ENCODE peak calls at places on chromosome 17, in nine cellular contexts. One of them, this sample, is unnamed.

GRCh38 chr17:297758-298157 is 54.8 kb downstream of the RPH3AL start:
- DNase-seq in NCI-H524: no peak
- DNase-seq in skeletal muscle cell: no peak
- DNase-seq in bronchial epithelial cell: no peak
- DNase-seq in hepatic stellate cell: no peak
- DNase-seq in transverse colon: no peak
- DNase-seq in upper lobe of right lung: peak
- DNase-seq in stimulated activated CD8-positive, alpha-beta memory T cell treated with anti-CD3 and anti-CD28 coated beads, Interleukin-4, amount 100 ng/mL, for 24 hours: no peak
- DNase-seq in ecto neural progenitor cell: no peak
- DNase-seq in this sample: no peak

GRCh38 chr17:37698132-37698615 is 46.7 kb downstream of the HNF1B start:
- DNase-seq in ecto neural progenitor cell: no peak
- DNase-seq in upper lobe of right lung: no peak
- DNase-seq in NCI-H524: no peak
- DNase-seq in hepatic stellate cell: no peak
- DNase-seq in stimulated activated CD8-positive, alpha-beta memory T cell treated with anti-CD3 and anti-CD28 coated beads, Interleukin-4, amount 100 ng/mL, for 24 hours: no peak
- DNase-seq in bronchial epithelial cell: peak
- DNase-seq in skeletal muscle cell: peak
- DNase-seq in transverse colon: no peak
- DNase-seq in this sample: no peak

GRCh38 chr17:4833941-4834501 is 881 bp downstream of the MINK1 start:
- DNase-seq in ecto neural progenitor cell: no peak
- DNase-seq in hepatic stellate cell: peak
- DNase-seq in bronchial epithelial cell: no peak
- DNase-seq in transverse colon: peak
- DNase-seq in upper lobe of right lung: peak
- DNase-seq in NCI-H524: peak
- DNase-seq in skeletal muscle cell: peak
- DNase-seq in stimulated activated CD8-positive, alpha-beta memory T cell treated with anti-CD3 and anti-CD28 coated beads, Interleukin-4, amount 100 ng/mL, for 24 hours: no peak
- DNase-seq in this sample: no peak

GRCh38 chr17:35373532-35373983 is at the start of gene SLFN11:
- DNase-seq in stimulated activated CD8-positive, alpha-beta memory T cell treated with anti-CD3 and anti-CD28 coated beads, Interleukin-4, amount 100 ng/mL, for 24 hours: peak
- DNase-seq in bronchial epithelial cell: peak
- DNase-seq in hepatic stellate cell: peak
- DNase-seq in NCI-H524: no peak
- DNase-seq in transverse colon: peak
- DNase-seq in upper lobe of right lung: peak
- DNase-seq in skeletal muscle cell: peak
- DNase-seq in ecto neural progenitor cell: peak
- DNase-seq in this sample: peak

GRCh38 chr17:77654861-77655260 is 303.6 kb upstream of the TNRC6C start:
- DNase-seq in bronchial epithelial cell: no peak
- DNase-seq in NCI-H524: no peak
- DNase-seq in ecto neural progenitor cell: no peak
- DNase-seq in stimulated activated CD8-positive, alpha-beta memory T cell treated with anti-CD3 and anti-CD28 coated beads, Interleukin-4, amount 100 ng/mL, for 24 hours: no peak
- DNase-seq in upper lobe of right lung: peak
- DNase-seq in skeletal muscle cell: no peak
- DNase-seq in hepatic stellate cell: no peak
- DNase-seq in transverse colon: no peak
- DNase-seq in this sample: no peak

GRCh38 chr17:52790359-52790955 is 631.9 kb upstream of the CA10 start:
- DNase-seq in bronchial epithelial cell: no peak
- DNase-seq in hepatic stellate cell: no peak
- DNase-seq in ecto neural progenitor cell: no peak
- DNase-seq in transverse colon: no peak
- DNase-seq in NCI-H524: no peak
- DNase-seq in upper lobe of right lung: no peak
- DNase-seq in stimulated activated CD8-positive, alpha-beta memory T cell treated with anti-CD3 and anti-CD28 coated beads, Interleukin-4, amount 100 ng/mL, for 24 hours: no peak
- DNase-seq in skeletal muscle cell: no peak
- DNase-seq in this sample: no peak

GRCh38 chr17:41254861-41255260 is 323 bp upstream of the KRTAP9-9 start:
- DNase-seq in NCI-H524: no peak
- DNase-seq in ecto neural progenitor cell: no peak
- DNase-seq in upper lobe of right lung: no peak
- DNase-seq in stimulated activated CD8-positive, alpha-beta memory T cell treated with anti-CD3 and anti-CD28 coated beads, Interleukin-4, amount 100 ng/mL, for 24 hours: no peak
- DNase-seq in skeletal muscle cell: no peak
- DNase-seq in transverse colon: no peak
- DNase-seq in bronchial epithelial cell: no peak
- DNase-seq in hepatic stellate cell: no peak
- DNase-seq in this sample: no peak

GRCh38 chr17:57089391-57089790 is 4.3 kb downstream of the AKAP1 start:
- DNase-seq in stimulated activated CD8-positive, alpha-beta memory T cell treated with anti-CD3 and anti-CD28 coated beads, Interleukin-4, amount 100 ng/mL, for 24 hours: no peak
- DNase-seq in ecto neural progenitor cell: no peak
- DNase-seq in upper lobe of right lung: no peak
- DNase-seq in bronchial epithelial cell: no peak
- DNase-seq in hepatic stellate cell: no peak
- DNase-seq in transverse colon: no peak
- DNase-seq in skeletal muscle cell: no peak
- DNase-seq in NCI-H524: no peak
- DNase-seq in this sample: no peak

GRCh38 chr17:14942511-14943185 is 322.5 kb downstream of the PMP22 start:
- DNase-seq in NCI-H524: no peak
- DNase-seq in hepatic stellate cell: no peak
- DNase-seq in transverse colon: no peak
- DNase-seq in bronchial epithelial cell: peak
- DNase-seq in stimulated activated CD8-positive, alpha-beta memory T cell treated with anti-CD3 and anti-CD28 coated beads, Interleukin-4, amount 100 ng/mL, for 24 hours: no peak
- DNase-seq in upper lobe of right lung: no peak
- DNase-seq in ecto neural progenitor cell: no peak
- DNase-seq in skeletal muscle cell: no peak
- DNase-seq in this sample: no peak

GRCh38 chr17:76383645-76384221 is 676 bp upstream of the SPHK1 start:
- DNase-seq in upper lobe of right lung: peak
- DNase-seq in NCI-H524: peak
- DNase-seq in bronchial epithelial cell: no peak
- DNase-seq in stimulated activated CD8-positive, alpha-beta memory T cell treated with anti-CD3 and anti-CD28 coated beads, Interleukin-4, amount 100 ng/mL, for 24 hours: peak
- DNase-seq in transverse colon: peak
- DNase-seq in skeletal muscle cell: no peak
- DNase-seq in ecto neural progenitor cell: peak
- DNase-seq in hepatic stellate cell: peak
- DNase-seq in this sample: peak

GRCh38 chr17:74413491-74413890 is 18.4 kb upstream of the GPRC5C start:
- DNase-seq in skeletal muscle cell: no peak
- DNase-seq in ecto neural progenitor cell: no peak
- DNase-seq in hepatic stellate cell: no peak
- DNase-seq in NCI-H524: no peak
- DNase-seq in upper lobe of right lung: no peak
- DNase-seq in transverse colon: no peak
- DNase-seq in bronchial epithelial cell: no peak
- DNase-seq in stimulated activated CD8-positive, alpha-beta memory T cell treated with anti-CD3 and anti-CD28 coated beads, Interleukin-4, amount 100 ng/mL, for 24 hours: no peak
- DNase-seq in this sample: no peak

GRCh38 chr17:80855968-80856862 is 135.4 kb upstream of the CHMP6 start:
- DNase-seq in stimulated activated CD8-positive, alpha-beta memory T cell treated with anti-CD3 and anti-CD28 coated beads, Interleukin-4, amount 100 ng/mL, for 24 hours: peak
- DNase-seq in NCI-H524: no peak
- DNase-seq in upper lobe of right lung: no peak
- DNase-seq in transverse colon: peak
- DNase-seq in hepatic stellate cell: peak
- DNase-seq in bronchial epithelial cell: peak
- DNase-seq in ecto neural progenitor cell: no peak
- DNase-seq in skeletal muscle cell: peak
- DNase-seq in this sample: peak

GRCh38 chr17:38403491-38403890 is 24.8 kb upstream of the ARHGAP23 start:
- DNase-seq in hepatic stellate cell: no peak
- DNase-seq in NCI-H524: no peak
- DNase-seq in bronchial epithelial cell: peak
- DNase-seq in stimulated activated CD8-positive, alpha-beta memory T cell treated with anti-CD3 and anti-CD28 coated beads, Interleukin-4, amount 100 ng/mL, for 24 hours: no peak
- DNase-seq in transverse colon: no peak
- DNase-seq in ecto neural progenitor cell: no peak
- DNase-seq in upper lobe of right lung: no peak
- DNase-seq in skeletal muscle cell: peak
- DNase-seq in this sample: no peak